ENCODE peak calls at places on chromosomes 5 and 9, in four cellular contexts. K is suprapubic skin, Y is AG09309, Q is H1. C is an unnamed sample.

GRCh38 chr5:180433029-180433416 is 61.2 kb upstream of the CNOT6 start:
- DNase-seq in K (no peak), Y (no peak), Q (no peak), C (no peak)

GRCh38 chr5:154836225-154836624 is 14.2 kb downstream of the FAXDC2 start:
- DNase-seq in K (no peak), Q (no peak), Y (no peak), C (no peak)

GRCh38 chr5:119340597-119341218 is 15.1 kb upstream of the TNFAIP8 start:
- DNase-seq in Q (no peak), Y (no peak), K (no peak), C (no peak)

GRCh38 chr9:15606667-15607472 is 54.0 kb downstream of the CCDC171 start:
- DNase-seq in K (no peak), Q (no peak), Y (no peak), C (no peak)

GRCh38 chr5:6176294-6176693 is 202.1 kb downstream of the MED10 start:
- DNase-seq in K (no peak), Y (no peak), Q (no peak), C (no peak)

GRCh38 chr5:159343295-159344094 is 13.2 kb upstream of the IL12B start:
- DNase-seq in Q (no peak), Y (no peak), K (no peak), C (no peak)

GRCh38 chr5:158468444-158468843 is 609.5 kb upstream of the CLINT1 start:
- DNase-seq in K (no peak), Y (no peak), Q (no peak), C (no peak)

GRCh38 chr9:135702002-135702721 is at the start of gene KCNT1:
- DNase-seq in Y (no peak), Q (peak), K (no peak), C (no peak)

GRCh38 chr9:35069020-35069419 is 3.4 kb downstream of the VCP start:
- DNase-seq in K (no peak), Q (no peak), Y (no peak), C (no peak)
- H3K4me3 ChIP-seq in K (no peak), Q (no peak), Y (no peak), C (no peak)

GRCh38 chr9:27109621-27110020 is 596 bp downstream of the TEK start:
- DNase-seq in Q (no peak), K (no peak), Y (no peak), C (no peak)

GRCh38 chr9:27112235-27112634 is 3.2 kb downstream of the TEK start:
- DNase-seq in Q (no peak), K (no peak), Y (no peak), C (no peak)

GRCh38 chr9:27107241-27107640 is 1.8 kb upstream of the TEK start:
- DNase-seq in Q (no peak), Y (no peak), K (no peak), C (no peak)

GRCh38 chr9:27110181-27110580 is 1.2 kb downstream of the TEK start:
- DNase-seq in K (no peak), Y (no peak), Q (no peak), C (no peak)

GRCh38 chr9:27108981-27109541 is at the start of gene TEK:
- DNase-seq in Y (no peak), K (no peak), Q (no peak), C (peak)
- H3K4me3 ChIP-seq in Y (no peak), K (peak), Q (peak), C (peak)

GRCh38 chr5:93660677-93661076 is 77.7 kb downstream of the NR2F1 start:
- DNase-seq in K (no peak), Y (no peak), Q (no peak), C (no peak)
- H3K4me3 ChIP-seq in K (no peak), Y (no peak), Q (no peak), C (no peak)

GRCh38 chr5:16736158-16736994 is 119.6 kb upstream of the RETREG1 start:
- DNase-seq in K (no peak), Y (no peak), Q (no peak), C (no peak)

GRCh38 chr5:16735092-16735970 is 118.5 kb upstream of the RETREG1 start:
- DNase-seq in K (no peak), Q (no peak), Y (no peak), C (no peak)

GRCh38 chr5:16740046-16740445 is 123.2 kb upstream of the RETREG1 start:
- DNase-seq in Q (no peak), K (no peak), Y (no peak), C (no peak)

GRCh38 chr5:16737620-16738364 is 121.0 kb upstream of the RETREG1 start:
- DNase-seq in K (no peak), Q (peak), Y (no peak), C (no peak)

DNA sequence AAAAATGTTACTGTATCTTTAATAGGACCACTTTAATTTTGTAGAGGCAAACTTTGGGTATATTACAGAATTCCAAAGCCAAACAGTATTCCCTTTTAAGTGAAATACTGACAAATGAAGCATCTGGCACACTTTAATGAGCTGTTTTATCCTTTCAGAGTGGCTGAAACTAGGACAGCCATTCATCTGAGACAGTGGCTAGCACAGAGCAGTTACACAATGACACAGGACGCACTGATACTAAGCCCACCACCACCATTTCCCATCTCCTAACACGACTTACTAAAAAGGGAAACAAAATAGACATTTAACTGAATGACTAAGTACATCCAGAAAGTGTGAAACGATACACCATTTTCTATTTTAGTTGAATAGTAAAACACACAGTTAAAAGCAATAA is 120.4 kb upstream of the RETREG1 start:
- DNase-seq in Y (no peak), Q (no peak), K (no peak), C (no peak)
- H3K4me3 ChIP-seq in Y (no peak), Q (peak), K (no peak), C (peak)

GRCh38 chr5:146802945-146803522 is 75.5 kb downstream of the PPP2R2B start:
- DNase-seq in Y (no peak), Q (no peak), K (no peak), C (no peak)

GRCh38 chr5:146799235-146800015 is 79.1 kb downstream of the PPP2R2B start:
- DNase-seq in Q (no peak), Y (no peak), K (no peak), C (no peak)

GRCh38 chr5:146805099-146805498 is 73.5 kb downstream of the PPP2R2B start:
- DNase-seq in Q (no peak), Y (no peak), K (no peak), C (no peak)
- H3K4me3 ChIP-seq in Q (no peak), Y (no peak), K (no peak), C (no peak)

GRCh38 chr9:17905356-17906203 is 326.7 kb downstream of the SH3GL2 start:
- DNase-seq in K (no peak), Q (no peak), Y (no peak), C (no peak)
- H3K4me3 ChIP-seq in K (peak), Q (peak), Y (no peak), C (peak)

DNA sequence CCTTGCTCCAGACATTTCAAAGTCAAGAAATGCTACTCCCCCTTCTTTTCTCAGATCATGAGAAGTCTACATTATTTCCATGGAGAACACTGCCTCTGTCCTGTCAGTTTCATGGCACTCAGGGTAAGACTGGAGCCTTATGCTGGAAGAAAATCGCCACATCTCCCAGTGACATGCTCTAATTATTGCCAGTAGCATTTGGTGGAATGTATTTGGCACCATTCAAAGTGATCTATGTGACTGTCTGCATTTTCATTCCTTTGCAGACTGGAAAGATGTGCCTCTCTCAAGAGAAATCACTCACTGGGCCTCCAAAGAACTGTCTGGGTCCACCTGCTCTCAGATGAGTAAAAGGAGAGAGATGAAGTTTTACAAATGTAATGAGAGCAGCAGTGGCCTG is 840 bp upstream of the PLCXD3 start:
- DNase-seq in K (no peak), Y (no peak), Q (no peak), C (no peak)
- H3K4me3 ChIP-seq in K (no peak), Y (no peak), Q (no peak), C (no peak)

C was measured in iPS DF 6.9.